ENCODE peak calls at places on chromosomes 12 and 14, in four cellular contexts. H is uterus, L is cardiac fibroblast, U is thoracic aorta. M is an unnamed sample.
A peak's percentile ranks its signal among the peaks of the same experiment; 100 is the strongest.

GRCh38 chr14:68364823-68365222 is 428.0 kb downstream of the ZFP36L1 start:
- DNase-seq in H (no peak), L (peak; percentile 20), U (no peak), M (no peak)

GRCh38 chr12:49026678-49027480 is 8.3 kb upstream of the PRKAG1 start:
- DNase-seq in H (peak; percentile 24), L (no peak), U (no peak), M (no peak)

GRCh38 chr12:51951843-51952722 is 584 bp downstream of the ACVR1B start:
- DNase-seq in H (peak; percentile 30), L (peak; percentile 37), U (no peak), M (no peak)

GRCh38 chr12:6444031-6444430 is 724 bp upstream of the CD27 start:
- DNase-seq in H (no peak), L (no peak), U (no peak), M (no peak)

GRCh38 chr12:118553856-118554504 is 177.6 kb downstream of the SUDS3 start:
- DNase-seq in H (no peak), L (no peak), U (no peak), M (no peak)

GRCh38 chr12:120979862-120980696 is 1.7 kb downstream of the HNF1A start:
- DNase-seq in H (no peak), L (no peak), U (no peak), M (no peak)

GRCh38 chr12:83265798-83266197 is 579.1 kb downstream of the TMTC2 start:
- DNase-seq in H (no peak), L (no peak), U (no peak), M (no peak)

GRCh38 chr12:28164644-28165313 is 25.5 kb upstream of the CCDC91 start:
- DNase-seq in H (no peak), L (no peak), U (no peak), M (no peak)

GRCh38 chr12:80321653-80322052 is 122.4 kb upstream of the PTPRQ start:
- DNase-seq in H (no peak), L (peak; percentile 1), U (no peak), M (no peak)

GRCh38 chr12:133037207-133038005 is at the start of gene ZNF84:
- DNase-seq in H (peak; percentile 95), L (peak; percentile 99), U (peak; percentile 86), M (peak; percentile 83)

GRCh38 chr12:40336573-40337199 is 111.9 kb downstream of the LRRK2 start:
- DNase-seq in H (no peak), L (peak; percentile 19), U (no peak), M (no peak)

GRCh38 chr14:105389976-105390848 is 8.1 kb upstream of the TEX22 start:
- DNase-seq in H (no peak), L (no peak), U (no peak), M (no peak)

GRCh38 chr12:6536894-6537579 is 2.7 kb downstream of the GAPDH start:
- DNase-seq in H (no peak), L (no peak), U (no peak), M (no peak)

GRCh38 chr12:116222358-116222757 is 55.1 kb downstream of the MED13L start:
- DNase-seq in H (peak; percentile 93), L (peak; percentile 95), U (peak; percentile 66), M (no peak)

GRCh38 chr12:79515526-79515935 is 175.2 kb downstream of the PAWR start:
- DNase-seq in H (no peak), L (peak; percentile 37), U (no peak), M (no peak)

GRCh38 chr12:5746020-5746419 is 199.0 kb downstream of the ANO2 start:
- DNase-seq in H (no peak), L (no peak), U (no peak), M (no peak)

DNA sequence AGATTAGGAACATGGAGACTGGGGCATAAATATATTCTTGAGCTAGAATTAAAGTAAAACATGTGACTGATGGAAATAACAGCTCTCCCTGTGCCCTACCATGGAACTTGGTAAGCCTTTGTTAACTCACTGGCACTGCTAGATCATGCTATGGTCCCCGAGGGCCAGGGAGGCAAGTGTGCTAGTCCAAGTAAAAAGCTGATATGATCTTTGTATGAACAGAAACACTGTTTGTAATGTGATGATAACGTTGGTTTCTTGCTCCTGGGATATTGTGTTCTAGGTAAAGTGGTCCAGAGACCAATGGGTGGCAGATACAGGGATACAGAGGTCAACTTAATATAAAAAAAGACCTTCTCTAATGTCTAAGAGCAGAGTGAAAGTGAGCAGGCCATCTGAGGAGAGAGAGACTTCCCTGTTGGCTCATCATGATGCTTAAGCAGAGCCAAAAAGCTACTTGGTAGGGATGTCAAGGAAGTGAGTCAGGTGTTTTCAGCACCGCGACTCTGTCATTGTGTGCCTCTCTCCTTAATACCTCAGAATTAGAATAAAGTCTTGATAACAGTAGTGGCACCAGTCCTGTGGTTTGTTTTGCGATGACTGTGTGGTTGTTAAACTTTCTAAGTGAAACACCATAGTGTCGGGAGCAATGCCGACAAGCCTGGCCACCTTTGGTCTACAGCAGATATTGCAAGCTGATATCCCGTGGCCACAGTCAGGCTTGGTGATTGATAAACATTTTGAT is 27.7 kb downstream of the BICD1 start:
- DNase-seq in H (no peak), L (peak; percentile 51), U (no peak), M (no peak)
- TF ChIP-seq CTCF in H (no peak), L (peak; percentile 9), U (no peak), M (no peak)

DNA sequence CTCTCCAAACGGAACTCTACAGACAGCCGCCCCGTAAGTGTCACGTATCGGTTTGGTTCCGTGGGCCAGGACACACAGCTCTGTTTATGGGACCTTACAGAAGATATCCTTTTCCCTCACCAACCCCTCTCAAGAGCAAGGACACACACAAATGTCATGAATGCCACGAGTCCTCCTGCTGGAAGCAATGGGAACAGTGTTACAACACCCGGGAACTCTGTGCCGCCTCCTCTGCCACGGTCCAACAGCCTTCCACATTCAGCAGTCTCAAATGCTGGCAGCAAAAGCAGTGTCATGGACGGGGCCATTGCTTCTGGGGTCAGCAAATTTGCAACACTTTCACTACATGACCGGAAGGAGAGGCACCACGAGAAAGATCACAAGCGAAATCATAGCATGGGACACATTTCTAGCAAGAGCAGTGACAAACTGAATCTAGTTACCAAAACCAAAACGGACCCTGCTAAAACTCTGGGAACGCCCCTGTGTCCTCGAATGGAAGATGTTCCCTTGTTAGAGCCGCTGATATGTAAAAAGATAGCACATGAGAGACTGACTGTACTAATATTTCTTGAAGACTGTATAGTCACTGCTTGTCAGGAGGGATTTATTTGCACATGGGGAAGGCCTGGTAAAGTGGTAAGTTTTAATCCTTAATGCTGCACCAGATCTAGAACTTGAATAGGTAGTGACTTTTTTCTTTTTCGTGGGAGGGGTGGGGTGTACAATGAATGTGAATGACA is 69.7 kb downstream of the WDR20 start:
- DNase-seq in H (no peak), L (peak; percentile 32), U (no peak), M (no peak)
- TF ChIP-seq CTCF in H (no peak), L (peak; percentile 13), U (no peak), M (no peak)

GRCh38 chr14:99441157-99441870 is 39.3 kb downstream of the SETD3 start:
- DNase-seq in H (no peak), L (peak; percentile 12), U (no peak), M (no peak)
- TF ChIP-seq CTCF in H (no peak), L (no peak), U (no peak), M (no peak)

GRCh38 chr14:22713631-22713950 is 52.9 kb upstream of the OXA1L start:
- DNase-seq in H (no peak), L (no peak), U (no peak), M (no peak)
- TF ChIP-seq CTCF in H (no peak), L (no peak), U (no peak), M (no peak)

M was measured in esophagus squamous epithelium.